ENCODE peak calls at places on chromosome 13, in six cellular contexts. V is CD8-positive, alpha-beta T cell; O is NT2/D1; J is suprapubic skin; F is CD8-positive, alpha-beta memory T cell; P is tibial nerve. B is an unnamed sample.

GRCh38 chr13:52925775-52926285 is 77.4 kb upstream of the PCDH8 start:
- DNase-seq in O (no peak), P (no peak), J (no peak), V (no peak), F (no peak), B (peak; percentile 90)

GRCh38 chr13:37769078-37769477 is 100.5 kb downstream of the TRPC4 start:
- DNase-seq in P (no peak), F (no peak), J (no peak), O (no peak), V (no peak), B (no peak)

GRCh38 chr13:27878274-27878673 is 41.5 kb upstream of the PDX1 start:
- DNase-seq in P (no peak), V (no peak), J (no peak), F (no peak), O (no peak), B (no peak)

GRCh38 chr13:64234255-64234654 is 2818.6 kb upstream of the PCDH20 start:
- DNase-seq in F (no peak), P (no peak), O (no peak), J (no peak), V (no peak), B (no peak)

GRCh38 chr13:52043675-52044074 is 19.2 kb downstream of the UTP14C start:
- DNase-seq in V (no peak), O (no peak), F (no peak), J (no peak), P (no peak), B (no peak)

GRCh38 chr13:51714663-51715168 is 89.2 kb downstream of the DHRS12 start:
- DNase-seq in V (no peak), J (no peak), F (no peak), P (no peak), O (no peak), B (no peak)

GRCh38 chr13:22014469-22014868 is 343.6 kb downstream of the FGF9 start:
- DNase-seq in J (no peak), F (no peak), O (no peak), V (no peak), P (no peak), B (no peak)

GRCh38 chr13:33323766-33324525 is 38.4 kb upstream of the STARD13 start:
- DNase-seq in O (no peak), J (no peak), V (no peak), P (no peak), F (no peak), B (peak; percentile 65)

GRCh38 chr13:30081331-30081730 is 226.0 kb downstream of the KATNAL1 start:
- DNase-seq in V (no peak), J (no peak), P (no peak), O (no peak), F (no peak), B (no peak)

DNA sequence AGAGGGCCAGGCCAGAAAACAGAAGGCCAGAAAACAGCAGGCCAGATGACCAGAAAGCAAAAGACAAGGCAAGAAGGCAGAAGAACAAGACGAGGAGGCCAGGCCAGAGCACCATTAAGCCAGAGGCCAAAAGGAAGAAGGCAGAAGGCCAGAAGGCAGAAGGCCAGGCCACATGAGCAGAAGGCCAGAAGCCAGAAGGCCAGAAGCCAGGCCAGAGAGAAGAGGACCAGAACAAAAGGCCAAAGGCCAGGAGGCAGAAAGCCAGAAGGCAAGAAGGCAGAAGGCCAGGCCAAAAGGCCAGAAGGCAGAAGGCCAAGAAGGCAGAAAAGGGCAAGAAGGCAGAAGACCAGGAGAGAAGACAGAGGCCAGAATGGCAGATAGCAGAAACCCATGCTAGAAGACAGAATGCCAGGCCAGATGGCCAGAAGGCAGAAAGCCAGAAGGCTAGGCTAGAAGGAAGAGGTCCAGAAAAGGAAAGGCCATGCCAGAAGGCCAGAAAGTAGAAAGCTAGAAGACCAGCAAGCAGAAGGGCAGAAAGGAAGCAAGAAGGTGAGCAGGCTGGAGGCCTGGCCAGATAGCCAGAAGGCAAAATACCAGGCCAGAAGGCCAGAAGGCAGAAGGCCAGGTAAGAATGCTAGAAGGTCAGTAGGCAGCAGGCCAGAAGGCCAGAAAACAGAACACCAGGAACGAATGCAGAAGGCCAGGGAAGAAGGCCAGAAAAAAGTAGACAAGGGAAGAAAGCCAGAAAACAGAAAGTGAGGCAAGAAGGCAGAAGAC is 187.6 kb downstream of the TUBA3C start:
- DNase-seq in F (no peak), J (no peak), V (no peak), O (no peak), P (no peak), B (no peak)
- H3K9me3 ChIP-seq in F (no peaks in the 10 kb centered on the region), J (no peaks in the 10 kb centered on the region), V (no peaks in the 10 kb centered on the region), O (no peaks in the 10 kb centered on the region), P (no peaks in the 10 kb centered on the region), B (no peaks in the 10 kb centered on the region)

DNA sequence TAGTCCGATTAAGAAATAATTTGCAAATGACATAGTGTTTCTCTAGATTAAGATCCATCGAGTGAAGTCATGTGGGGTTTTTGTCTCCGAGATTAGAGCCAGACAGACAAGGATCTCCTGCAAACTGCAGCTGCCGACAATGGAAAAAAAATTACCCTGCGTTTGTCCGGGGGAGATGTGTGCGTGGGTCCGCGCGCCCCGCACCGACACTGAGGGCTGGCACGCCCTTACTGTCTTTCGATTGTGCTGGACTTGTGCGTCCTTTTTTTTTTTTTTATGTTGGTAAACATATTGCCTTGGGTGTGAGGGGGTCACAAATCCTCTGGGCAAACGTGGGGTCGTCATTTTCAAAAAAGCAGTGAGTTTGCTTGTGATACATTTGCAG is 11.9 kb upstream of the SOX1 start:
- DNase-seq in F (no peak), P (no peak), O (no peak), V (no peak), J (no peak), B (no peak)
- H3K9me3 ChIP-seq in F (no peaks in the 10 kb centered on the region), P (no peaks in the 10 kb centered on the region), O (no peaks in the 10 kb centered on the region), V (no peaks in the 10 kb centered on the region), J (no peaks in the 10 kb centered on the region), B (no peaks in the 10 kb centered on the region)

DNA sequence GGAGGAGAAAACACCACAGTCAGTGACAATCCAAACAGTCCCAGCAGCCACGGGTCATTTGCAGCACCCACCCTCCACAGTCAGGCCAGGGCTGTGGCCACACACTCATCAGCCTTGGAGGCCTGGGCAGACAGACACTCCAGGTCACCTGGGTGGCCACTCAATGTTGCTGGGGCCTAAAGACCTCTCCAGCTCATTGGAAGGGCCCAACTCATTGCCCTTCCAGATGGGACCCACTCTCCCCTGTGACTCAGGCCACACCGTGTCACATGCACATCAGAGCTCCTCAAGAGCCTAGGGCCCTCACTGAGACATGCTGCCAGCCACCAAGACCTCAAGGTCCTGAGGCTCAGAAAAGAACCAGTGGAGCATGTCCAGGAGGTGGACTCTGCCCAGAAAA is 22.4 kb downstream of the TUBA3C start:
- DNase-seq in O (no peak), F (no peak), J (no peak), V (no peak), P (no peak), B (no peak)
- H3K9me3 ChIP-seq in O (peaks cover 3% of the 10 kb centered on the region), F (no peaks in the 10 kb centered on the region), J (peaks cover 6% of the 10 kb centered on the region), V (no peaks in the 10 kb centered on the region), P (no peaks in the 10 kb centered on the region), B (no peaks in the 10 kb centered on the region)

GRCh38 chr13:43848250-43848649 is 31.3 kb downstream of the CCDC122 start:
- DNase-seq in J (no peak), O (no peak), P (no peak), V (no peak), F (no peak), B (no peak)

DNA sequence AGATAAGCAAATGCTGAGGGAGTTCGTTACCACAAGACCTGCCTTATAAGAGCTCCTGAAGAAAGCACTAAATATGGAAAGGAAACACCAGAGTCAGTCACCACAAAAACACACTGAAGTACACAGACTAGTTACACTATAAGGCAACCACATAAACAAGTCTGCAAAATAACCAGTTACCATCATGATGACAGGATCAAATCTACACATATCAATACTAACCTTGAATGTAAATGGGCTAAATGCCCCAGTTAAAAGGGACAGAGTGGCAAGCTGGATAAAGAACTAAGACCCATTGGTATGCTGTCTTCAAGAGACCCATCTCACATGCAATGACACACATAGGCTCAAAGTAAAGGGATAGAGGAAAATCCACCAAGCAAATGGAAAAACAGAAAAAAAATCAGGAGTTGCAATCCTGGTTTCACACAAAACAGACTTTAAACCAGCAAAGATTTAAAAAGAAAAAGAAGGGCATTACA is 26.6 kb downstream of the CCDC122 start:
- DNase-seq in O (no peak), J (no peak), P (no peak), V (no peak), F (no peak), B (no peak)
- H3K9me3 ChIP-seq in O (peaks cover 35% of the 10 kb centered on the region), J (peaks cover 27% of the 10 kb centered on the region), P (no peaks in the 10 kb centered on the region), V (peaks cover 14% of the 10 kb centered on the region), F (peaks cover 6% of the 10 kb centered on the region), B (peaks cover 3% of the 10 kb centered on the region)

GRCh38 chr13:110963554-110963970 is 48.7 kb upstream of the ANKRD10 start:
- DNase-seq in F (no peak), V (no peak), P (no peak), O (no peak), J (no peak), B (no peak)
- H3K9me3 ChIP-seq in F (no peaks in the 10 kb centered on the region), V (no peaks in the 10 kb centered on the region), P (no peaks in the 10 kb centered on the region), O (peaks cover 38% of the 10 kb centered on the region), J (peaks cover 12% of the 10 kb centered on the region), B (peaks cover 12% of the 10 kb centered on the region)

GRCh38 chr13:112115403-112116091 is 48.6 kb downstream of the SOX1 start:
- DNase-seq in J (peak; percentile 66), O (no peak), V (peak; percentile 29), F (no peak), P (no peak), B (no peak)
- H3K9me3 ChIP-seq in J (no peaks in the 10 kb centered on the region), O (no peaks in the 10 kb centered on the region), V (no peaks in the 10 kb centered on the region), F (no peaks in the 10 kb centered on the region), P (no peaks in the 10 kb centered on the region), B (no peaks in the 10 kb centered on the region)

DNA sequence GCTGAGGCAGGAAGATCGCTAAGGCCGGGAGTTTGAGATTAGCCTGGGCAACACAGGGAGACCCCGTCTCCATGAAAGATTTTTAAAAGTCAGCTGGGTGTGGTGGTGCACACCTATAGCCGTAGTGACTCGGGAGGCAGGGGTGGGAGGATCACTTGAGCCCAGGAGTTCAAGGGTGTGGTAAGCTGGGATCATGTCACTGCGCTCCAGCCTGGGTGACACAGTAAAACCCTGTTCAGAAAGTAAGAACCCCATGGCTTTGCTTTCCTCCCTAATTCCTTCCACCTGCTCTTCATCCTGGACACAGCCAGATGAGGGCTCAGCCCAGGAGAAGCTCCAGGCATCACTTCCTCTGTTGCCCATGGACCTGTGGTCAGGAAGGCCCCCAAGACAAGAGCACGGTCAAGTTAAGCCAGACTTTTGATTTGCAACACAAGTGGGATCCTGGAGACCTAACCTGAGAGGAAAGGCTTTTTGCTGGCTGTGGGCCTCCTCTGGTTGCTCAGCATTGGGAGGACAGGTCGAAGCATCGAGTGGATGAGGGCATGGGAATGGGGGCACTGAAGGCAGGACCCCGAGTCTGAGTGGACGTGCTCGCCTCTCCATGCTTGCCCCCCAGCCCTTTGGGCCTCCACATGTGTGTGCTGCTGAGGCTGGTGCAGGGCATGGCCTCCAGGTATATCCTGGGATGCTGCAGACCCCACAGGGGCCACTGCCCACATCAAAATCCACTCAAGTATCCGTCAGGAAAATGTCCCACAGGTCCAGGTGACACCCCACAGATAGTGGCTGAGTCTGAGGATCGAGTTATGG is 25.4 kb downstream of the TUBA3C start:
- DNase-seq in P (no peak), F (no peak), V (no peak), O (no peak), J (no peak), B (no peak)
- H3K9me3 ChIP-seq in P (no peaks in the 10 kb centered on the region), F (no peaks in the 10 kb centered on the region), V (no peaks in the 10 kb centered on the region), O (no peaks in the 10 kb centered on the region), J (no peaks in the 10 kb centered on the region), B (no peaks in the 10 kb centered on the region)

B was measured in SJCRH30.